ENCODE peak calls at places on chromosomes 16 and 17, in five cellular contexts. Q, A, C, Y and V are unnamed samples.
A peak's percentile ranks its signal among the peaks of the same experiment; 100 is the strongest.

GRCh38 chr16:72013389-72013788 is 4.8 kb downstream of the DHODH start:
- DNase-seq in A (no peak), Q (no peak), C (no peak), Y (peak; percentile 12), V (no peak)

GRCh38 chr16:50371936-50372595 is 3.3 kb upstream of the BRD7 start:
- DNase-seq in Y (no peak), Q (no peak), C (no peak), A (no peak), V (no peak)

GRCh38 chr16:1308036-1308976 is 1.1 kb upstream of the UBE2I start:
- DNase-seq in A (no peak), Q (no peak), C (no peak), Y (no peak), V (no peak)

GRCh38 chr17:77096570-77097214 is 44.1 kb upstream of the SEC14L1 start:
- DNase-seq in Q (no peak), Y (no peak), C (no peak), A (no peak), V (no peak)

GRCh38 chr16:7367309-7367708 is 34.7 kb downstream of the RBFOX1 start:
- DNase-seq in Q (no peak), Y (no peak), A (no peak), C (no peak), V (no peak)

GRCh38 chr17:7745748-7746470 is 28.4 kb downstream of the DNAH2 start:
- DNase-seq in A (no peak), Q (no peak), C (no peak), Y (no peak), V (no peak)

GRCh38 chr17:74839955-74840354 is 19.7 kb downstream of the GRIN2C start:
- DNase-seq in Y (no peak), Q (no peak), C (no peak), A (no peak), V (no peak)

GRCh38 chr17:79046501-79047280 is 22.7 kb downstream of the C1QTNF1 start:
- DNase-seq in C (peak; percentile 73), Y (no peak), Q (no peak), A (no peak), V (no peak)

GRCh38 chr17:49748791-49749190 is 15.1 kb downstream of the FAM117A start:
- DNase-seq in Q (no peak), C (no peak), A (peak; percentile 38), Y (no peak), V (peak; percentile 20)

GRCh38 chr16:87062569-87063442 is 254.4 kb downstream of the C16orf95 start:
- DNase-seq in C (peak; percentile 73), A (peak; percentile 16), Q (peak; percentile 1), Y (peak; percentile 57), V (peak; percentile 57)

GRCh38 chr17:79587421-79587820 is 23.4 kb downstream of the RBFOX3 start:
- DNase-seq in Q (no peak), A (no peak), Y (no peak), C (no peak), V (no peak)

GRCh38 chr17:1267471-1267947 is 2.7 kb upstream of the BHLHA9 start:
- DNase-seq in Q (no peak), Y (peak; percentile 21), C (peak; percentile 34), A (no peak), V (no peak)